ENCODE peak calls at places on chromosomes 12 and 14, in seven cellular contexts. One of them, this sample, is unnamed.

GRCh38 chr12:125228519-125229260 is 163.5 kb downstream of the AACS start:
- DNase-seq in IMR-90: no peak
- DNase-seq in H9: peak
- DNase-seq in mesenchymal stem cell: no peak
- DNase-seq in H1: no peak
- DNase-seq in mesendoderm: peak
- DNase-seq in trophoblast cell: no peak
- DNase-seq in this sample: peak

GRCh38 chr14:104126753-104127152 is 11.6 kb upstream of the KIF26A start:
- DNase-seq in IMR-90: no peak
- DNase-seq in H9: no peak
- DNase-seq in mesenchymal stem cell: no peak
- DNase-seq in H1: no peak
- DNase-seq in mesendoderm: no peak
- DNase-seq in trophoblast cell: no peak
- DNase-seq in this sample: no peak

GRCh38 chr14:70468731-70469130 is 16.8 kb downstream of the ADAM21 start:
- DNase-seq in IMR-90: no peak
- DNase-seq in H9: no peak
- DNase-seq in mesenchymal stem cell: no peak
- DNase-seq in H1: no peak
- DNase-seq in mesendoderm: no peak
- DNase-seq in trophoblast cell: no peak
- DNase-seq in this sample: no peak

GRCh38 chr14:103905861-103906456 is 22.3 kb upstream of the TDRD9 start:
- DNase-seq in IMR-90: no peak
- DNase-seq in H9: peak
- DNase-seq in mesenchymal stem cell: no peak
- DNase-seq in H1: peak
- DNase-seq in mesendoderm: peak
- DNase-seq in trophoblast cell: no peak
- DNase-seq in this sample: no peak

GRCh38 chr14:94971750-94972149 is 185.6 kb downstream of the DICER1 start:
- DNase-seq in IMR-90: no peak
- DNase-seq in H9: no peak
- DNase-seq in mesenchymal stem cell: no peak
- DNase-seq in H1: no peak
- DNase-seq in mesendoderm: no peak
- DNase-seq in trophoblast cell: no peak
- DNase-seq in this sample: no peak

GRCh38 chr14:34018125-34018524 is 67.3 kb upstream of the EGLN3 start:
- DNase-seq in IMR-90: no peak
- DNase-seq in H9: no peak
- DNase-seq in mesenchymal stem cell: no peak
- DNase-seq in H1: no peak
- DNase-seq in mesendoderm: no peak
- DNase-seq in trophoblast cell: no peak
- DNase-seq in this sample: no peak

GRCh38 chr12:47867496-47867941 is 37.3 kb downstream of the VDR start:
- DNase-seq in IMR-90: peak
- DNase-seq in H9: no peak
- DNase-seq in mesenchymal stem cell: peak
- DNase-seq in H1: no peak
- DNase-seq in mesendoderm: no peak
- DNase-seq in trophoblast cell: no peak
- DNase-seq in this sample: no peak

GRCh38 chr14:61477845-61478438 is 156.6 kb downstream of the PRKCH start:
- DNase-seq in IMR-90: peak
- DNase-seq in H9: no peak
- DNase-seq in mesenchymal stem cell: peak
- DNase-seq in H1: no peak
- DNase-seq in mesendoderm: no peak
- DNase-seq in trophoblast cell: no peak
- DNase-seq in this sample: no peak

GRCh38 chr12:121240484-121241202 is 30.7 kb downstream of the P2RX4 start:
- DNase-seq in IMR-90: no peak
- DNase-seq in H9: peak
- DNase-seq in mesenchymal stem cell: no peak
- DNase-seq in H1: peak
- DNase-seq in mesendoderm: peak
- DNase-seq in trophoblast cell: peak
- DNase-seq in this sample: no peak

GRCh38 chr14:51082394-51082793 is 12.5 kb downstream of the TRIM9 start:
- DNase-seq in IMR-90: no peak
- DNase-seq in H9: no peak
- DNase-seq in mesenchymal stem cell: no peak
- DNase-seq in H1: no peak
- DNase-seq in mesendoderm: no peak
- DNase-seq in trophoblast cell: no peak
- DNase-seq in this sample: no peak

GRCh38 chr12:109541412-109541725 is 31.9 kb downstream of the MMAB start:
- DNase-seq in IMR-90: peak
- DNase-seq in H9: no peak
- DNase-seq in mesenchymal stem cell: no peak
- DNase-seq in H1: no peak
- DNase-seq in mesendoderm: no peak
- DNase-seq in trophoblast cell: no peak
- DNase-seq in this sample: no peak

GRCh38 chr12:52351196-52352059 is 15.9 kb downstream of the KRT85 start:
- DNase-seq in IMR-90: no peak
- DNase-seq in H9: no peak
- DNase-seq in mesenchymal stem cell: no peak
- DNase-seq in H1: no peak
- DNase-seq in mesendoderm: no peak
- DNase-seq in trophoblast cell: no peak
- DNase-seq in this sample: no peak

GRCh38 chr12:52208424-52209165 is 16.8 kb upstream of the KRT80 start:
- DNase-seq in IMR-90: no peak
- DNase-seq in H9: no peak
- DNase-seq in mesenchymal stem cell: no peak
- DNase-seq in H1: no peak
- DNase-seq in mesendoderm: no peak
- DNase-seq in trophoblast cell: no peak
- DNase-seq in this sample: no peak

GRCh38 chr14:52917732-52918131 is 33.1 kb downstream of the FERMT2 start:
- DNase-seq in IMR-90: no peak
- DNase-seq in H9: no peak
- DNase-seq in mesenchymal stem cell: no peak
- DNase-seq in H1: no peak
- DNase-seq in mesendoderm: no peak
- DNase-seq in trophoblast cell: no peak
- DNase-seq in this sample: no peak

GRCh38 chr14:31877333-31877798 is 199.7 kb upstream of the ARHGAP5 start:
- DNase-seq in IMR-90: peak
- DNase-seq in H9: no peak
- DNase-seq in mesenchymal stem cell: peak
- DNase-seq in H1: no peak
- DNase-seq in mesendoderm: no peak
- DNase-seq in trophoblast cell: no peak
- DNase-seq in this sample: no peak

GRCh38 chr12:23640754-23641153 is 308.7 kb downstream of the SOX5 start:
- DNase-seq in IMR-90: no peak
- DNase-seq in H9: peak
- DNase-seq in mesenchymal stem cell: no peak
- DNase-seq in H1: no peak
- DNase-seq in mesendoderm: peak
- DNase-seq in trophoblast cell: no peak
- DNase-seq in this sample: peak

GRCh38 chr14:87712386-87713113 is 280.4 kb downstream of the GALC start:
- DNase-seq in IMR-90: no peak
- DNase-seq in H9: no peak
- DNase-seq in mesenchymal stem cell: peak
- DNase-seq in H1: no peak
- DNase-seq in mesendoderm: peak
- DNase-seq in trophoblast cell: no peak
- DNase-seq in this sample: no peak

GRCh38 chr14:101855958-101856357 is 94.4 kb downstream of the PPP2R5C start:
- DNase-seq in IMR-90: no peak
- DNase-seq in H9: no peak
- DNase-seq in mesenchymal stem cell: no peak
- DNase-seq in H1: no peak
- DNase-seq in mesendoderm: no peak
- DNase-seq in trophoblast cell: no peak
- DNase-seq in this sample: no peak

GRCh38 chr12:79897617-79898016 is 37.3 kb downstream of the PPP1R12A start:
- DNase-seq in IMR-90: peak
- DNase-seq in H9: no peak
- DNase-seq in mesenchymal stem cell: peak
- DNase-seq in H1: no peak
- DNase-seq in mesendoderm: peak
- DNase-seq in trophoblast cell: peak
- DNase-seq in this sample: no peak

GRCh38 chr12:79900951-79901350 is 33.9 kb downstream of the PPP1R12A start:
- DNase-seq in IMR-90: no peak
- DNase-seq in H9: no peak
- DNase-seq in mesenchymal stem cell: no peak
- DNase-seq in H1: no peak
- DNase-seq in mesendoderm: no peak
- DNase-seq in trophoblast cell: no peak
- DNase-seq in this sample: no peak

GRCh38 chr12:79900199-79900598 is 34.7 kb downstream of the PPP1R12A start:
- DNase-seq in IMR-90: no peak
- DNase-seq in H9: no peak
- DNase-seq in mesenchymal stem cell: no peak
- DNase-seq in H1: no peak
- DNase-seq in mesendoderm: no peak
- DNase-seq in trophoblast cell: no peak
- DNase-seq in this sample: no peak

GRCh38 chr12:79895804-79896203 is 39.1 kb downstream of the PPP1R12A start:
- DNase-seq in IMR-90: no peak
- DNase-seq in H9: no peak
- DNase-seq in mesenchymal stem cell: no peak
- DNase-seq in H1: no peak
- DNase-seq in mesendoderm: no peak
- DNase-seq in trophoblast cell: no peak
- DNase-seq in this sample: no peak

DNA sequence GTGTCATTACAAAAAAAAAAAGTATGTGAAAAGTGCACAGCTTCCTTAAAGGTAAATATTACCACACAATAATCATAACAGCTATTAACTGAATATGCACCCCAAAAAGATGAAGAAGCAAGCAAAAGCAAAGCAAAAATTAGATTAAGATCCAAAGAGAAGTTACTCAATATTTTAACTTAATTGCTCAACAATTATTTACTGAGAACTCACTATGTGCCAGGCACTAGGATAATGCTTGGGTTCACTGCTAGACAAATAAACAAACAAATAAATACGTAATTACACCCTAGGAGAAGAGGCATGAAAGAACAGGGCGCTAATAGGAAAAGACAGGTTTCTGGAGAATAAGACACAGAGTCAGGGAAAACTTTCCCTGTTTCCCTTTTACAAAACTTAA is 33.4 kb downstream of the PPP1R12A start:
- DNase-seq in IMR-90: no peak
- DNase-seq in H9: no peak
- DNase-seq in mesenchymal stem cell: no peak
- DNase-seq in H1: no peak
- DNase-seq in mesendoderm: no peak
- DNase-seq in trophoblast cell: no peak
- DNase-seq in this sample: no peak
- H2AK5ac ChIP-seq in IMR-90: no peak
- H2AK5ac ChIP-seq in H9: no peak
- H2AK5ac ChIP-seq in mesenchymal stem cell: no peak
- H2AK5ac ChIP-seq in H1: no peak
- H2AK5ac ChIP-seq in mesendoderm: no peak
- H2AK5ac ChIP-seq in trophoblast cell: no peak
- H2AK5ac ChIP-seq in this sample: no peak

DNA sequence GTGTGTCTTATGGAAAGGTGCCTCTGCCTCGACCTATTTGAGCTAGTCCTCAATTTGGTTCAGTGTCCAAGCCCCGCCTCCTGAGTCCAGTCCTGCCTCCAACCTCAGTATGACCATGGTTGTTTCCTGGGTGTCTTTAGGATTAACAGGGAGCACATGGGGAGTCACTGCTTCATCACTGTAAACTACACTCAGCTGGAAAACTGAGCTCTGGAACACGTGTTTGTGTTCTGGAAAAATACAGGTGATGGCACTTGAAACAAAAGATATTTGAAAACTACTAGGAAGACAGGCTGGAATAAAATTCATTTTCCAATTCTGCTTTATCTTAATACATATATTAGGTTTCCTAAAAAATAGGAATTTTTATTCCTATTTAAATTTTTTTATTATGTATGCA is 1187.3 kb upstream of the TMEM132C start:
- DNase-seq in IMR-90: no peak
- DNase-seq in H9: no peak
- DNase-seq in mesenchymal stem cell: no peak
- DNase-seq in H1: no peak
- DNase-seq in mesendoderm: no peak
- DNase-seq in trophoblast cell: no peak
- DNase-seq in this sample: no peak
- H2AK5ac ChIP-seq in IMR-90: no peak
- H2AK5ac ChIP-seq in H9: no peak
- H2AK5ac ChIP-seq in mesenchymal stem cell: no peak
- H2AK5ac ChIP-seq in H1: no peak
- H2AK5ac ChIP-seq in mesendoderm: no peak
- H2AK5ac ChIP-seq in trophoblast cell: no peak
- H2AK5ac ChIP-seq in this sample: no peak

DNA sequence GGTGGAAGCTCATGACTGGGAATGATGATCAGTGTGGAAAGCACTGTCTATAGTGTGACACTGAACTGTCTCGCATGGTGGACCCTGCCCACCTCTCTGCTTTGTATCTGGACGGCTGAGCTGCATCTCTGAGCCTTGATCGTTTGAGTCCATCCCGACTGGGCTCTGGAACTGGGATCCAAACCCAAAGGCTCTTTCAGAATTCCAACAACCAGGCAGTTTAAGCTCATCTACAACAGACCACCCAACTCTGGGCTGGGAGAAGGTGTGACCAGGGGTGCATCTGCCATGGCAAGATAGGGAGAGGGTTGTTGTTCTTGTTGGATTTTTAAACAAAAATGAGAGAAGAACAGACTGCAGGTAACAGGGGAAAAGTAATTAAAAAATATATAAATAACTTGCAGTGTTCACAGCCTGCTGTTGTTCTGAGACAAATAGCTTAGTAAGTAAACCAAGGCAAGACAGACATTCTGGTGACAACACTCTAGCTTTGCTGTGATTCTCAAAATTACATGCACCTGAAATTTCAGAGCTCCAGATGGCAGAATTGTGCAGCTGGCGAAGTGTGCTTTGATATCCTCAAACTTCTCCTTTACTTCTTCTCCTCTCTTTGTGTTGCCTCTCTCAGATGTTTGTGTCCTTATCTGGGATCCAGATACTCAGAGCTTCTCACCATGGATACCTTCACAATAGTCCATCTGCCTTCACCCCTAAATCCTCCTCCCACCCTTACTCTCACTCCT is 209.6 kb downstream of the EMP1 start:
- DNase-seq in IMR-90: no peak
- DNase-seq in H9: no peak
- DNase-seq in mesenchymal stem cell: no peak
- DNase-seq in H1: peak
- DNase-seq in mesendoderm: no peak
- DNase-seq in trophoblast cell: no peak
- DNase-seq in this sample: no peak
- H2AK5ac ChIP-seq in IMR-90: no peak
- H2AK5ac ChIP-seq in H9: no peak
- H2AK5ac ChIP-seq in mesenchymal stem cell: no peak
- H2AK5ac ChIP-seq in H1: no peak
- H2AK5ac ChIP-seq in mesendoderm: no peak
- H2AK5ac ChIP-seq in trophoblast cell: no peak
- H2AK5ac ChIP-seq in this sample: no peak

GRCh38 chr14:90647469-90647868 is 168.8 kb downstream of the TTC7B start:
- DNase-seq in IMR-90: no peak
- DNase-seq in H9: no peak
- DNase-seq in mesenchymal stem cell: no peak
- DNase-seq in H1: no peak
- DNase-seq in mesendoderm: no peak
- DNase-seq in trophoblast cell: no peak
- DNase-seq in this sample: no peak
- H2AK5ac ChIP-seq in IMR-90: no peak
- H2AK5ac ChIP-seq in H9: no peak
- H2AK5ac ChIP-seq in mesenchymal stem cell: no peak
- H2AK5ac ChIP-seq in H1: no peak
- H2AK5ac ChIP-seq in mesendoderm: no peak
- H2AK5ac ChIP-seq in trophoblast cell: no peak
- H2AK5ac ChIP-seq in this sample: no peak